ENCODE peak calls at places on chromosomes 7 and 10, in eight cellular contexts. S is SJSA1, Y is RWPE2, E is tibial nerve, N is mucosa of descending colon, O is astrocyte of the spinal cord, F is sigmoid colon, W is AG10803. D is an unnamed sample.

GRCh38 chr10:111784386-111784785 is 399.2 kb downstream of the GPAM start:
- DNase-seq in S (no peak), Y (no peak), E (no peak), N (no peak), O (no peak), F (no peak), W (no peak), D (no peak)

GRCh38 chr10:132876967-132877366 is 65.4 kb downstream of the CFAP46 start:
- DNase-seq in S (no peak), Y (peak; percentile 34), E (no peak), N (peak; percentile 34), O (no peak), F (peak; percentile 54), W (no peak), D (no peak)

GRCh38 chr7:18003286-18003685 is 24.4 kb downstream of the PRPS1L1 start:
- DNase-seq in S (no peak), Y (no peak), E (no peak), N (no peak), O (no peak), F (no peak), W (no peak), D (no peak)

GRCh38 chr7:55550010-55550409 is 22.3 kb downstream of the VOPP1 start:
- DNase-seq in S (no peak), Y (no peak), E (no peak), N (peak; percentile 87), O (no peak), F (no peak), W (no peak), D (no peak)

GRCh38 chr10:29501692-29502091 is 133.1 kb downstream of the SVIL start:
- DNase-seq in S (peak; percentile 73), Y (no peak), E (no peak), N (no peak), O (peak; percentile 90), F (no peak), W (peak; percentile 89), D (peak; percentile 58)

GRCh38 chr7:55129409-55130078 is 110.7 kb downstream of the EGFR start:
- DNase-seq in S (peak; percentile 68), Y (no peak), E (no peak), N (no peak), O (peak; percentile 63), F (no peak), W (peak; percentile 45), D (no peak)

GRCh38 chr7:30102281-30102680 is 32.5 kb upstream of the MTURN start:
- DNase-seq in S (no peak), Y (no peak), E (no peak), N (no peak), O (no peak), F (no peak), W (no peak), D (no peak)

GRCh38 chr7:112449353-112449752 is 907 bp upstream of the IFRD1 start:
- DNase-seq in S (peak; percentile 15), Y (no peak), E (no peak), N (no peak), O (peak; percentile 41), F (no peak), W (no peak), D (no peak)

GRCh38 chr10:69842932-69843331 is 41.2 kb downstream of the COL13A1 start:
- DNase-seq in S (no peak), Y (no peak), E (no peak), N (no peak), O (no peak), F (no peak), W (no peak), D (no peak)

GRCh38 chr10:132699411-132700167 is 86.4 kb downstream of the NKX6-2 start:
- DNase-seq in S (no peak), Y (peak; percentile 60), E (no peak), N (peak; percentile 43), O (no peak), F (peak; percentile 57), W (no peak), D (no peak)

GRCh38 chr10:84348860-84349259 is 20.5 kb downstream of the CCSER2 start:
- DNase-seq in S (peak; percentile 76), Y (no peak), E (no peak), N (no peak), O (peak; percentile 84), F (no peak), W (peak; percentile 67), D (no peak)

GRCh38 chr10:17287151-17287550 is 59.1 kb downstream of the VIM start:
- DNase-seq in S (no peak), Y (no peak), E (no peak), N (no peak), O (no peak), F (no peak), W (no peak), D (no peak)

GRCh38 chr10:110356628-110357245 is 52.0 kb upstream of the SMNDC1 start:
- DNase-seq in S (peak; percentile 47), Y (peak; percentile 86), E (no peak), N (peak; percentile 82), O (peak; percentile 86), F (no peak), W (no peak), D (no peak)

GRCh38 chr10:119305860-119306513 is 98.6 kb downstream of the GRK5 start:
- DNase-seq in S (peak; percentile 98), Y (peak; percentile 92), E (peak; percentile 68), N (peak; percentile 63), O (peak; percentile 97), F (peak; percentile 95), W (peak; percentile 98), D (peak; percentile 94)

GRCh38 chr7:1847260-1848001 is 177.4 kb downstream of the ELFN1 start:
- DNase-seq in S (no peak), Y (peak; percentile 53), E (no peak), N (peak; percentile 40), O (no peak), F (peak; percentile 62), W (no peak), D (no peak)

GRCh38 chr7:43141091-43141490 is 28.6 kb downstream of the HECW1 start:
- DNase-seq in S (no peak), Y (no peak), E (no peak), N (no peak), O (peak; percentile 53), F (no peak), W (no peak), D (no peak)

GRCh38 chr10:28592953-28593352 is 60.0 kb downstream of the WAC start:
- DNase-seq in S (peak; percentile 25), Y (no peak), E (no peak), N (no peak), O (peak; percentile 54), F (no peak), W (peak; percentile 65), D (no peak)

GRCh38 chr10:65496541-65496940 is 1429.3 kb upstream of the LRRTM3 start:
- DNase-seq in S (no peak), Y (no peak), E (no peak), N (no peak), O (no peak), F (no peak), W (no peak), D (no peak)

GRCh38 chr7:105653441-105654005 is 72.2 kb upstream of the EFCAB10 start:
- DNase-seq in S (no peak), Y (no peak), E (no peak), N (no peak), O (no peak), F (peak; percentile 60), W (no peak), D (no peak)

GRCh38 chr7:111312966-111313365 is 222.0 kb downstream of the LRRN3 start:
- DNase-seq in S (no peak), Y (no peak), E (no peak), N (no peak), O (peak; percentile 6), F (no peak), W (peak; percentile 18), D (no peak)

GRCh38 chr7:29319719-29320521 is 125.3 kb downstream of the CHN2 start:
- DNase-seq in S (no peak), Y (no peak), E (peak; percentile 7), N (no peak), O (no peak), F (no peak), W (peak; percentile 24), D (no peak)

GRCh38 chr7:124009321-124009720 is 23.5 kb downstream of the TMEM229A start:
- DNase-seq in S (no peak), Y (no peak), E (no peak), N (no peak), O (no peak), F (no peak), W (no peak), D (no peak)

DNA sequence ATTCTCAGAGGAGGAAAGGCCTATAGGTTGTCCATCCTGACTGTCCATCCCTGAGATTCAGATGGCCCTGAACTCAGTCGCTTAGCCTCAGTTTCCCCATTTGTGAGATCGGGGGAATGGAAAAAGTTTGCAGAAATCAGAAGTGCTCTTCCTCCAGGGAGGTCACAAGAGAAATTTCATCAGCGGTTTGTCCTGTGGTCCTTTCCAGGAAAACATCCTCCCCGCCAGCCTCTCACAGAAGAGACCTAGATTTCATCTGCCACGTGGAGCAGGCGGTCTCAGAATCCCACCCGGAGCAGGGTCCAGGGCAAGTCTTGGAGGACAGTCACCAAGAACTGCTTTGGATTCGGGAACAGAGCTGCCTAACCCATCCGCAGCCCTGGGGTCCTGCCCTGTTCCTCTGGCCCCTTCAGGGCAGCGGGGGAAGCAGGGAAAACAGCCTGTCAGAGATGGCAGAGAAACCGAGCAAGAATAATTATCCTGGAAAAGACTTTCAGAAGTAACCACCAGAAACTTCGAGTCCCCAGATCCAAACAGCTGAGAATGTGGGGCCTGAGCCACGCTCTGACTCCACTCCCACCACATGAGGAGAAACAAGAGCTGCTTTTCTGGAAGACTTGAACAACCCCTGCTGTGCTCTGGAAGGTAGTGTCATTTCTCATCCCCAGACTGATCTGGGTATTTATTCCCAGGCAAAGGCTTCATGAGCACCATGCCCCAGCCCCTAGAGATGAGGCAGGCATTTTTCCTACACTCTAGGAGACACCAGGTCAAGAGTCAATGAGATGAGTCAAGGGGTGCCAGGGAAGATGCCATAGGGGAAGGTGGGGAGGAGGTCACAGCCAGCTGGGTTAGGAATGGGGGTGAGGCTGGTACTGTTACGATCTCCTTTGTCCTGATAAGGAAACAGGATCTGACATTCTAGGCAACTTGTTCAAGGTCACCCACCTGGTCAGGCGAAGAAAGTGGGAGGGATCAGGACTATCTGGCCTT is 1.1 kb upstream of the TNS3 start:
- DNase-seq in S (no peak), Y (no peak), E (no peak), N (no peak), O (peak; percentile 77), F (peak; percentile 83), W (peak; percentile 63), D (no peak)
- H3K4me3 ChIP-seq in S (no peak overlapping the region), Y (no peak overlapping the region), E (peak overlapping the region; percentile 97), N (no peak overlapping the region), O (no peak overlapping the region), F (peak overlapping the region; percentile 74), W (peak overlapping the region; percentile 91), D (peak overlapping the region; percentile 80)

GRCh38 chr7:137987011-137987334 is 14.9 kb downstream of the CREB3L2 start:
- DNase-seq in S (no peak), Y (no peak), E (no peak), N (no peak), O (no peak), F (no peak), W (peak; percentile 31), D (no peak)
- H3K4me3 ChIP-seq in S (no peak overlapping the region), Y (no peak overlapping the region), E (no peak overlapping the region), N (no peak overlapping the region), O (no peak overlapping the region), F (no peak overlapping the region), W (peak overlapping the region; percentile 34), D (no peak overlapping the region)

GRCh38 chr7:16880469-16881034 is 1.2 kb downstream of the AGR3 start:
- DNase-seq in S (no peak), Y (no peak), E (no peak), N (no peak), O (no peak), F (no peak), W (no peak), D (no peak)
- H3K4me3 ChIP-seq in S (no peak overlapping the region), Y (no peak overlapping the region), E (no peak overlapping the region), N (no peak overlapping the region), O (no peak overlapping the region), F (no peak overlapping the region), W (no peak overlapping the region), D (no peak overlapping the region)

GRCh38 chr7:133155121-133155520 is 73.2 kb upstream of the CHCHD3 start:
- DNase-seq in S (no peak), Y (no peak), E (no peak), N (no peak), O (no peak), F (no peak), W (no peak), D (no peak)
- H3K4me3 ChIP-seq in S (no peak overlapping the region), Y (no peak overlapping the region), E (no peak overlapping the region), N (no peak overlapping the region), O (no peak overlapping the region), F (no peak overlapping the region), W (no peak overlapping the region), D (no peak overlapping the region)